ENCODE peak calls at places on chromosomes 6 and 20, in ten cellular contexts. One of them, this sample, is unnamed.

GRCh38 chr6:70166088-70166958 is 136.6 kb downstream of the COL9A1 start:
- DNase-seq in hepatocyte: peak; percentile 79
- DNase-seq in foreskin fibroblast: peak; percentile 78
- DNase-seq in choroid plexus epithelial cell: peak; percentile 62
- DNase-seq in H7: peak; percentile 30
- DNase-seq in heart left ventricle: peak; percentile 19
- DNase-seq in astrocyte of the cerebellum: peak; percentile 6
- DNase-seq in naive thymus-derived CD4-positive, alpha-beta T cell: no peak
- DNase-seq in HFF-Myc: peak; percentile 2
- DNase-seq in CD8-positive, alpha-beta T cell: no peak
- DNase-seq in this sample: peak; percentile 61

GRCh38 chr6:41939091-41939847 is 2.3 kb downstream of the CCND3 start:
- DNase-seq in hepatocyte: peak; percentile 63
- DNase-seq in foreskin fibroblast: peak; percentile 87
- DNase-seq in choroid plexus epithelial cell: peak; percentile 53
- DNase-seq in H7: peak; percentile 81
- DNase-seq in heart left ventricle: peak; percentile 43
- DNase-seq in astrocyte of the cerebellum: no peak
- DNase-seq in naive thymus-derived CD4-positive, alpha-beta T cell: no peak
- DNase-seq in HFF-Myc: no peak
- DNase-seq in CD8-positive, alpha-beta T cell: no peak
- DNase-seq in this sample: peak; percentile 76

GRCh38 chr6:73710470-73710869 is 14.5 kb downstream of the CD109 start:
- DNase-seq in hepatocyte: peak; percentile 48
- DNase-seq in foreskin fibroblast: peak; percentile 73
- DNase-seq in choroid plexus epithelial cell: peak; percentile 89
- DNase-seq in H7: no peak
- DNase-seq in heart left ventricle: no peak
- DNase-seq in astrocyte of the cerebellum: peak; percentile 65
- DNase-seq in naive thymus-derived CD4-positive, alpha-beta T cell: no peak
- DNase-seq in HFF-Myc: peak; percentile 75
- DNase-seq in CD8-positive, alpha-beta T cell: no peak
- DNase-seq in this sample: no peak

GRCh38 chr6:130026859-130027258 is 8.5 kb downstream of the L3MBTL3 start:
- DNase-seq in hepatocyte: no peak
- DNase-seq in foreskin fibroblast: peak; percentile 68
- DNase-seq in choroid plexus epithelial cell: no peak
- DNase-seq in H7: no peak
- DNase-seq in heart left ventricle: no peak
- DNase-seq in astrocyte of the cerebellum: no peak
- DNase-seq in naive thymus-derived CD4-positive, alpha-beta T cell: no peak
- DNase-seq in HFF-Myc: no peak
- DNase-seq in CD8-positive, alpha-beta T cell: no peak
- DNase-seq in this sample: no peak

GRCh38 chr6:49892280-49892679 is 25.9 kb upstream of the CRISP1 start:
- DNase-seq in hepatocyte: no peak
- DNase-seq in foreskin fibroblast: no peak
- DNase-seq in choroid plexus epithelial cell: no peak
- DNase-seq in H7: no peak
- DNase-seq in heart left ventricle: no peak
- DNase-seq in astrocyte of the cerebellum: no peak
- DNase-seq in naive thymus-derived CD4-positive, alpha-beta T cell: no peak
- DNase-seq in HFF-Myc: no peak
- DNase-seq in CD8-positive, alpha-beta T cell: no peak
- DNase-seq in this sample: no peak

GRCh38 chr20:34632870-34633452 is 43.9 kb downstream of the PIGU start:
- DNase-seq in hepatocyte: no peak
- DNase-seq in foreskin fibroblast: no peak
- DNase-seq in choroid plexus epithelial cell: no peak
- DNase-seq in H7: no peak
- DNase-seq in heart left ventricle: no peak
- DNase-seq in astrocyte of the cerebellum: no peak
- DNase-seq in naive thymus-derived CD4-positive, alpha-beta T cell: no peak
- DNase-seq in HFF-Myc: no peak
- DNase-seq in CD8-positive, alpha-beta T cell: no peak
- DNase-seq in this sample: no peak

GRCh38 chr6:108541843-108542795 is 18.6 kb upstream of the FOXO3 start:
- DNase-seq in hepatocyte: peak; percentile 85
- DNase-seq in foreskin fibroblast: peak; percentile 90
- DNase-seq in choroid plexus epithelial cell: peak; percentile 93
- DNase-seq in H7: peak; percentile 72
- DNase-seq in heart left ventricle: peak; percentile 70
- DNase-seq in astrocyte of the cerebellum: peak; percentile 90
- DNase-seq in naive thymus-derived CD4-positive, alpha-beta T cell: peak; percentile 51
- DNase-seq in HFF-Myc: peak; percentile 71
- DNase-seq in CD8-positive, alpha-beta T cell: peak; percentile 77
- DNase-seq in this sample: peak; percentile 77

GRCh38 chr6:99349620-99350141 is at the start of gene FAXC:
- DNase-seq in hepatocyte: peak; percentile 80
- DNase-seq in foreskin fibroblast: peak; percentile 52
- DNase-seq in choroid plexus epithelial cell: peak; percentile 21
- DNase-seq in H7: peak; percentile 90
- DNase-seq in heart left ventricle: peak; percentile 29
- DNase-seq in astrocyte of the cerebellum: no peak
- DNase-seq in naive thymus-derived CD4-positive, alpha-beta T cell: no peak
- DNase-seq in HFF-Myc: no peak
- DNase-seq in CD8-positive, alpha-beta T cell: no peak
- DNase-seq in this sample: no peak

GRCh38 chr20:47500554-47500953 is 1.1 kb upstream of the NCOA3 start:
- DNase-seq in hepatocyte: no peak
- DNase-seq in foreskin fibroblast: peak; percentile 15
- DNase-seq in choroid plexus epithelial cell: no peak
- DNase-seq in H7: no peak
- DNase-seq in heart left ventricle: no peak
- DNase-seq in astrocyte of the cerebellum: no peak
- DNase-seq in naive thymus-derived CD4-positive, alpha-beta T cell: no peak
- DNase-seq in HFF-Myc: no peak
- DNase-seq in CD8-positive, alpha-beta T cell: no peak
- DNase-seq in this sample: no peak

GRCh38 chr6:52588087-52588709 is 11.3 kb upstream of the TRAM2 start:
- DNase-seq in hepatocyte: no peak
- DNase-seq in foreskin fibroblast: no peak
- DNase-seq in choroid plexus epithelial cell: no peak
- DNase-seq in H7: no peak
- DNase-seq in heart left ventricle: no peak
- DNase-seq in astrocyte of the cerebellum: no peak
- DNase-seq in naive thymus-derived CD4-positive, alpha-beta T cell: no peak
- DNase-seq in HFF-Myc: no peak
- DNase-seq in CD8-positive, alpha-beta T cell: no peak
- DNase-seq in this sample: no peak

GRCh38 chr20:36307412-36308317 is 1.5 kb downstream of the DLGAP4 start:
- DNase-seq in hepatocyte: no peak
- DNase-seq in foreskin fibroblast: no peak
- DNase-seq in choroid plexus epithelial cell: no peak
- DNase-seq in H7: peak; percentile 80
- DNase-seq in heart left ventricle: no peak
- DNase-seq in astrocyte of the cerebellum: no peak
- DNase-seq in naive thymus-derived CD4-positive, alpha-beta T cell: no peak
- DNase-seq in HFF-Myc: no peak
- DNase-seq in CD8-positive, alpha-beta T cell: no peak
- DNase-seq in this sample: peak; percentile 34

GRCh38 chr6:95228636-95229035 is 348.7 kb upstream of the MANEA start:
- DNase-seq in hepatocyte: no peak
- DNase-seq in foreskin fibroblast: no peak
- DNase-seq in choroid plexus epithelial cell: no peak
- DNase-seq in H7: no peak
- DNase-seq in heart left ventricle: no peak
- DNase-seq in astrocyte of the cerebellum: no peak
- DNase-seq in naive thymus-derived CD4-positive, alpha-beta T cell: no peak
- DNase-seq in HFF-Myc: no peak
- DNase-seq in CD8-positive, alpha-beta T cell: no peak
- DNase-seq in this sample: no peak
- H3K4me3 ChIP-seq in hepatocyte: no peak overlapping the region
- H3K4me3 ChIP-seq in foreskin fibroblast: no peak overlapping the region
- H3K4me3 ChIP-seq in choroid plexus epithelial cell: no peak overlapping the region
- H3K4me3 ChIP-seq in H7: no peak overlapping the region
- H3K4me3 ChIP-seq in heart left ventricle: no peak overlapping the region
- H3K4me3 ChIP-seq in astrocyte of the cerebellum: no peak overlapping the region
- H3K4me3 ChIP-seq in naive thymus-derived CD4-positive, alpha-beta T cell: no peak overlapping the region
- H3K4me3 ChIP-seq in HFF-Myc: no peak overlapping the region
- H3K4me3 ChIP-seq in CD8-positive, alpha-beta T cell: no peak overlapping the region
- H3K4me3 ChIP-seq in this sample: no peak overlapping the region

GRCh38 chr6:79077680-79078056 is 386 bp downstream of the PHIP start:
- DNase-seq in hepatocyte: peak; percentile 74
- DNase-seq in foreskin fibroblast: no peak
- DNase-seq in choroid plexus epithelial cell: no peak
- DNase-seq in H7: peak; percentile 66
- DNase-seq in heart left ventricle: peak; percentile 56
- DNase-seq in astrocyte of the cerebellum: no peak
- DNase-seq in naive thymus-derived CD4-positive, alpha-beta T cell: no peak
- DNase-seq in HFF-Myc: no peak
- DNase-seq in CD8-positive, alpha-beta T cell: no peak
- DNase-seq in this sample: no peak

GRCh38 chr6:79073888-79074287 is 4.2 kb downstream of the PHIP start:
- DNase-seq in hepatocyte: no peak
- DNase-seq in foreskin fibroblast: no peak
- DNase-seq in choroid plexus epithelial cell: no peak
- DNase-seq in H7: no peak
- DNase-seq in heart left ventricle: no peak
- DNase-seq in astrocyte of the cerebellum: no peak
- DNase-seq in naive thymus-derived CD4-positive, alpha-beta T cell: no peak
- DNase-seq in HFF-Myc: no peak
- DNase-seq in CD8-positive, alpha-beta T cell: no peak
- DNase-seq in this sample: no peak

GRCh38 chr6:79076881-79077641 is 993 bp downstream of the PHIP start:
- DNase-seq in hepatocyte: peak; percentile 95
- DNase-seq in foreskin fibroblast: peak; percentile 99
- DNase-seq in choroid plexus epithelial cell: peak; percentile 95
- DNase-seq in H7: peak; percentile 86
- DNase-seq in heart left ventricle: peak; percentile 89
- DNase-seq in astrocyte of the cerebellum: peak; percentile 87
- DNase-seq in naive thymus-derived CD4-positive, alpha-beta T cell: peak; percentile 89
- DNase-seq in HFF-Myc: peak; percentile 58
- DNase-seq in CD8-positive, alpha-beta T cell: peak; percentile 94
- DNase-seq in this sample: peak; percentile 94

GRCh38 chr6:79078057-79078969 is at the start of gene PHIP:
- DNase-seq in hepatocyte: peak; percentile 95
- DNase-seq in foreskin fibroblast: peak; percentile 99
- DNase-seq in choroid plexus epithelial cell: peak; percentile 99
- DNase-seq in H7: peak; percentile 83
- DNase-seq in heart left ventricle: peak; percentile 96
- DNase-seq in astrocyte of the cerebellum: peak; percentile 92
- DNase-seq in naive thymus-derived CD4-positive, alpha-beta T cell: peak; percentile 94
- DNase-seq in HFF-Myc: peak; percentile 78
- DNase-seq in CD8-positive, alpha-beta T cell: peak; percentile 96
- DNase-seq in this sample: peak; percentile 94

DNA sequence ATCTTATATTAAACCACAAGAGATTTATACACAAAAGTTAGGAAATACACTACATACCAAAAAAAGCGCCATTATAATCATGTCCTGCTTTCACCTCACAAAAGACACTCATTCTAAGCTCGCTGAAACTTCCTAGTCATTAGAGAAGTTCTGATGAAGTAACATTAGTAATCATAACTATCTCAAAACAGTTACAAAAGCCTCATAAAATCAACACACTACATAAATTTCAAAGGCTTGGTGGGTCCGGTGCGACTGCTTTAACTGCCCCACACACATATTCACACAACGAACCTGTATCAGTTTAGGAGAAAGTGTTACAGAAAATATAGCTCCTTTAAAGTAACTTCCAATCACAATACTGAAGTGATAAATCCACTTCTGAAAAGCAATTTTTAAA is 1.9 kb downstream of the PHIP start:
- DNase-seq in hepatocyte: no peak
- DNase-seq in foreskin fibroblast: peak; percentile 14
- DNase-seq in choroid plexus epithelial cell: peak; percentile 18
- DNase-seq in H7: no peak
- DNase-seq in heart left ventricle: no peak
- DNase-seq in astrocyte of the cerebellum: no peak
- DNase-seq in naive thymus-derived CD4-positive, alpha-beta T cell: no peak
- DNase-seq in HFF-Myc: no peak
- DNase-seq in CD8-positive, alpha-beta T cell: no peak
- DNase-seq in this sample: no peak
- H3K4me3 ChIP-seq in hepatocyte: peak overlapping the region; percentile 40
- H3K4me3 ChIP-seq in foreskin fibroblast: peak overlapping the region; percentile 79
- H3K4me3 ChIP-seq in choroid plexus epithelial cell: peak overlapping the region; percentile 89
- H3K4me3 ChIP-seq in H7: peak overlapping the region; percentile 89
- H3K4me3 ChIP-seq in heart left ventricle: peak overlapping the region; percentile 94
- H3K4me3 ChIP-seq in astrocyte of the cerebellum: peak overlapping the region; percentile 74
- H3K4me3 ChIP-seq in naive thymus-derived CD4-positive, alpha-beta T cell: peak overlapping the region; percentile 83
- H3K4me3 ChIP-seq in HFF-Myc: peak overlapping the region; percentile 69
- H3K4me3 ChIP-seq in CD8-positive, alpha-beta T cell: peak overlapping the region; percentile 89
- H3K4me3 ChIP-seq in this sample: peak overlapping the region; percentile 93

GRCh38 chr20:41203660-41204059 is 66.3 kb downstream of the PLCG1 start:
- DNase-seq in hepatocyte: no peak
- DNase-seq in foreskin fibroblast: no peak
- DNase-seq in choroid plexus epithelial cell: no peak
- DNase-seq in H7: no peak
- DNase-seq in heart left ventricle: no peak
- DNase-seq in astrocyte of the cerebellum: no peak
- DNase-seq in naive thymus-derived CD4-positive, alpha-beta T cell: no peak
- DNase-seq in HFF-Myc: no peak
- DNase-seq in CD8-positive, alpha-beta T cell: no peak
- DNase-seq in this sample: no peak

GRCh38 chr20:41204304-41205265 is 67.2 kb downstream of the PLCG1 start:
- DNase-seq in hepatocyte: no peak
- DNase-seq in foreskin fibroblast: no peak
- DNase-seq in choroid plexus epithelial cell: no peak
- DNase-seq in H7: no peak
- DNase-seq in heart left ventricle: no peak
- DNase-seq in astrocyte of the cerebellum: no peak
- DNase-seq in naive thymus-derived CD4-positive, alpha-beta T cell: no peak
- DNase-seq in HFF-Myc: no peak
- DNase-seq in CD8-positive, alpha-beta T cell: no peak
- DNase-seq in this sample: no peak

GRCh38 chr20:41202426-41202825 is 65.1 kb downstream of the PLCG1 start:
- DNase-seq in hepatocyte: no peak
- DNase-seq in foreskin fibroblast: no peak
- DNase-seq in choroid plexus epithelial cell: no peak
- DNase-seq in H7: no peak
- DNase-seq in heart left ventricle: no peak
- DNase-seq in astrocyte of the cerebellum: no peak
- DNase-seq in naive thymus-derived CD4-positive, alpha-beta T cell: no peak
- DNase-seq in HFF-Myc: no peak
- DNase-seq in CD8-positive, alpha-beta T cell: no peak
- DNase-seq in this sample: no peak

GRCh38 chr20:41201760-41202159 is 64.4 kb downstream of the PLCG1 start:
- DNase-seq in hepatocyte: no peak
- DNase-seq in foreskin fibroblast: no peak
- DNase-seq in choroid plexus epithelial cell: no peak
- DNase-seq in H7: no peak
- DNase-seq in heart left ventricle: no peak
- DNase-seq in astrocyte of the cerebellum: no peak
- DNase-seq in naive thymus-derived CD4-positive, alpha-beta T cell: no peak
- DNase-seq in HFF-Myc: no peak
- DNase-seq in CD8-positive, alpha-beta T cell: no peak
- DNase-seq in this sample: no peak

GRCh38 chr20:41205313-41205712 is 68.0 kb downstream of the PLCG1 start:
- DNase-seq in hepatocyte: no peak
- DNase-seq in foreskin fibroblast: peak; percentile 48
- DNase-seq in choroid plexus epithelial cell: no peak
- DNase-seq in H7: no peak
- DNase-seq in heart left ventricle: no peak
- DNase-seq in astrocyte of the cerebellum: no peak
- DNase-seq in naive thymus-derived CD4-positive, alpha-beta T cell: no peak
- DNase-seq in HFF-Myc: no peak
- DNase-seq in CD8-positive, alpha-beta T cell: no peak
- DNase-seq in this sample: no peak
- H3K4me3 ChIP-seq in hepatocyte: no peak overlapping the region
- H3K4me3 ChIP-seq in foreskin fibroblast: no peak overlapping the region
- H3K4me3 ChIP-seq in choroid plexus epithelial cell: no peak overlapping the region
- H3K4me3 ChIP-seq in H7: no peak overlapping the region
- H3K4me3 ChIP-seq in heart left ventricle: no peak overlapping the region
- H3K4me3 ChIP-seq in astrocyte of the cerebellum: no peak overlapping the region
- H3K4me3 ChIP-seq in naive thymus-derived CD4-positive, alpha-beta T cell: no peak overlapping the region
- H3K4me3 ChIP-seq in HFF-Myc: no peak overlapping the region
- H3K4me3 ChIP-seq in CD8-positive, alpha-beta T cell: no peak overlapping the region
- H3K4me3 ChIP-seq in this sample: no peak overlapping the region

GRCh38 chr20:3157817-3158216 is 1.8 kb downstream of the FASTKD5 start:
- DNase-seq in hepatocyte: no peak
- DNase-seq in foreskin fibroblast: no peak
- DNase-seq in choroid plexus epithelial cell: no peak
- DNase-seq in H7: no peak
- DNase-seq in heart left ventricle: no peak
- DNase-seq in astrocyte of the cerebellum: no peak
- DNase-seq in naive thymus-derived CD4-positive, alpha-beta T cell: no peak
- DNase-seq in HFF-Myc: no peak
- DNase-seq in CD8-positive, alpha-beta T cell: no peak
- DNase-seq in this sample: no peak
- H3K4me3 ChIP-seq in hepatocyte: no peak overlapping the region
- H3K4me3 ChIP-seq in foreskin fibroblast: peak overlapping the region; percentile 73
- H3K4me3 ChIP-seq in choroid plexus epithelial cell: no peak overlapping the region
- H3K4me3 ChIP-seq in H7: no peak overlapping the region
- H3K4me3 ChIP-seq in heart left ventricle: peak overlapping the region; percentile 82
- H3K4me3 ChIP-seq in astrocyte of the cerebellum: no peak overlapping the region
- H3K4me3 ChIP-seq in naive thymus-derived CD4-positive, alpha-beta T cell: peak overlapping the region; percentile 27
- H3K4me3 ChIP-seq in HFF-Myc: peak overlapping the region; percentile 98
- H3K4me3 ChIP-seq in CD8-positive, alpha-beta T cell: no peak overlapping the region
- H3K4me3 ChIP-seq in this sample: no peak overlapping the region